ENCODE peak calls at places on chromosomes 11 and 22, in eight cellular contexts. V is NCI-H146, O is heart left ventricle, Y is tibial nerve, M is GM10248, J is posterior cingulate gyrus, E is AG10803, I is NCI-H1694. U is an unnamed sample.

GRCh38 chr11:118051611-118052461 is 25.0 kb upstream of the TMPRSS4 start:
- DNase-seq in V (no peak), O (no peak), Y (no peak), M (no peak), J (no peak), E (no peak), I (no peak), U (no peak)

GRCh38 chr22:22520667-22521602 is 865 bp upstream of the ZNF280A start:
- DNase-seq in V (no peak), O (no peak), Y (no peak), M (no peak), J (no peak), E (no peak), I (no peak), U (no peak)

GRCh38 chr11:36288442-36289225 is 590 bp downstream of the COMMD9 start:
- DNase-seq in V (peak; percentile 35), O (no peak), Y (no peak), M (no peak), J (no peak), E (no peak), I (no peak), U (no peak)

GRCh38 chr11:69529001-69529400 is 47.5 kb downstream of the LINC01488 start:
- DNase-seq in V (no peak), O (no peak), Y (no peak), M (no peak), J (no peak), E (no peak), I (no peak), U (no peak)

GRCh38 chr11:10908215-10908990 is 50.5 kb upstream of the ZBED5 start:
- DNase-seq in V (no peak), O (no peak), Y (no peak), M (no peak), J (no peak), E (peak; percentile 97), I (no peak), U (peak; percentile 99)

GRCh38 chr22:35444685-35445399 is 44.9 kb downstream of the MCM5 start:
- DNase-seq in V (no peak), O (no peak), Y (no peak), M (no peak), J (no peak), E (no peak), I (no peak), U (no peak)

GRCh38 chr22:23772315-23773246 is at the start of gene MMP11:
- DNase-seq in V (peak; percentile 74), O (peak; percentile 84), Y (peak; percentile 49), M (peak; percentile 77), J (no peak), E (peak; percentile 28), I (no peak), U (peak; percentile 62)

GRCh38 chr11:115869780-115870431 is 365.7 kb upstream of the CADM1 start:
- DNase-seq in V (peak; percentile 81), O (no peak), Y (no peak), M (peak; percentile 71), J (no peak), E (no peak), I (peak; percentile 58), U (no peak)

GRCh38 chr11:78069465-78069864 is 5.8 kb downstream of the THRSP start:
- DNase-seq in V (no peak), O (no peak), Y (no peak), M (no peak), J (no peak), E (no peak), I (peak; percentile 33), U (no peak)

GRCh38 chr22:29344137-29344536 is 28.6 kb upstream of the RASL10A start:
- DNase-seq in V (peak; percentile 90), O (peak; percentile 77), Y (no peak), M (no peak), J (no peak), E (peak; percentile 95), I (peak; percentile 57), U (peak; percentile 98)

GRCh38 chr22:32880061-32880460 is 78.6 kb downstream of the TIMP3 start:
- DNase-seq in V (no peak), O (no peak), Y (no peak), M (no peak), J (no peak), E (peak; percentile 48), I (no peak), U (peak; percentile 33)

GRCh38 chr22:50630376-50630775 is 2.4 kb upstream of the ARSA start:
- DNase-seq in V (no peak), O (no peak), Y (no peak), M (no peak), J (no peak), E (no peak), I (no peak), U (no peak)

GRCh38 chr11:4643084-4643483 is 698 bp upstream of the OR51E1 start:
- DNase-seq in V (no peak), O (peak; percentile 60), Y (no peak), M (no peak), J (no peak), E (peak; percentile 21), I (no peak), U (peak; percentile 30)

U was measured in EL.